ENCODE peak calls at places on chromosomes 13 and 19, in nine cellular contexts. One of them, this sample, is unnamed.

GRCh38 chr19:23313196-23313595 is 63.0 kb upstream of the ZNF724 start:
- ATAC-seq in GM12878: no peak
- ATAC-seq in activated CD4-positive, alpha-beta T cell treated with anti-CD3 and anti-CD28 coated beads for 36 hours: no peak
- ATAC-seq in left cardiac atrium: no peak
- ATAC-seq in pancreas: no peak
- ATAC-seq in activated naive CD8-positive, alpha-beta T cell treated with anti-CD3 and anti-CD28 coated beads, Interleukin-2, amount 50 U/mL, for 24 hours: no peak
- ATAC-seq in upper lobe of right lung: no peak
- ATAC-seq in heart right ventricle: no peak
- ATAC-seq in heart left ventricle: no peak
- ATAC-seq in this sample: no peak

GRCh38 chr19:17090501-17091074 is 15.0 kb downstream of the MYO9B start:
- ATAC-seq in pancreas: peak
- ATAC-seq in upper lobe of right lung: peak
- ATAC-seq in GM12878: peak
- ATAC-seq in activated CD4-positive, alpha-beta T cell treated with anti-CD3 and anti-CD28 coated beads for 36 hours: peak
- ATAC-seq in activated naive CD8-positive, alpha-beta T cell treated with anti-CD3 and anti-CD28 coated beads, Interleukin-2, amount 50 U/mL, for 24 hours: peak
- ATAC-seq in heart right ventricle: no peak
- ATAC-seq in heart left ventricle: peak
- ATAC-seq in left cardiac atrium: no peak
- ATAC-seq in this sample: peak

GRCh38 chr19:55041627-55042343 is 3.7 kb upstream of the GP6 start:
- ATAC-seq in heart right ventricle: no peak
- ATAC-seq in activated naive CD8-positive, alpha-beta T cell treated with anti-CD3 and anti-CD28 coated beads, Interleukin-2, amount 50 U/mL, for 24 hours: peak
- ATAC-seq in left cardiac atrium: no peak
- ATAC-seq in pancreas: peak
- ATAC-seq in activated CD4-positive, alpha-beta T cell treated with anti-CD3 and anti-CD28 coated beads for 36 hours: peak
- ATAC-seq in upper lobe of right lung: peak
- ATAC-seq in GM12878: no peak
- ATAC-seq in heart left ventricle: peak
- ATAC-seq in this sample: no peak

GRCh38 chr19:21878646-21879045 is 42.7 kb upstream of the ZNF43 start:
- ATAC-seq in upper lobe of right lung: no peak
- ATAC-seq in activated CD4-positive, alpha-beta T cell treated with anti-CD3 and anti-CD28 coated beads for 36 hours: peak
- ATAC-seq in heart left ventricle: no peak
- ATAC-seq in left cardiac atrium: no peak
- ATAC-seq in activated naive CD8-positive, alpha-beta T cell treated with anti-CD3 and anti-CD28 coated beads, Interleukin-2, amount 50 U/mL, for 24 hours: no peak
- ATAC-seq in pancreas: no peak
- ATAC-seq in heart right ventricle: no peak
- ATAC-seq in GM12878: no peak
- ATAC-seq in this sample: no peak

GRCh38 chr13:34179481-34179880 is 361.5 kb downstream of the RFC3 start:
- ATAC-seq in activated CD4-positive, alpha-beta T cell treated with anti-CD3 and anti-CD28 coated beads for 36 hours: no peak
- ATAC-seq in heart left ventricle: no peak
- ATAC-seq in upper lobe of right lung: no peak
- ATAC-seq in activated naive CD8-positive, alpha-beta T cell treated with anti-CD3 and anti-CD28 coated beads, Interleukin-2, amount 50 U/mL, for 24 hours: no peak
- ATAC-seq in GM12878: no peak
- ATAC-seq in left cardiac atrium: no peak
- ATAC-seq in heart right ventricle: no peak
- ATAC-seq in pancreas: no peak
- ATAC-seq in this sample: no peak

GRCh38 chr19:35858311-35858710 is 1.6 kb downstream of the KIRREL2 start:
- ATAC-seq in heart left ventricle: no peak
- ATAC-seq in activated naive CD8-positive, alpha-beta T cell treated with anti-CD3 and anti-CD28 coated beads, Interleukin-2, amount 50 U/mL, for 24 hours: no peak
- ATAC-seq in left cardiac atrium: no peak
- ATAC-seq in heart right ventricle: no peak
- ATAC-seq in upper lobe of right lung: no peak
- ATAC-seq in GM12878: no peak
- ATAC-seq in activated CD4-positive, alpha-beta T cell treated with anti-CD3 and anti-CD28 coated beads for 36 hours: no peak
- ATAC-seq in pancreas: no peak
- ATAC-seq in this sample: no peak

GRCh38 chr13:43390101-43390500 is 366.7 kb downstream of the DNAJC15 start:
- ATAC-seq in GM12878: peak
- ATAC-seq in activated CD4-positive, alpha-beta T cell treated with anti-CD3 and anti-CD28 coated beads for 36 hours: no peak
- ATAC-seq in pancreas: peak
- ATAC-seq in upper lobe of right lung: no peak
- ATAC-seq in heart left ventricle: no peak
- ATAC-seq in left cardiac atrium: no peak
- ATAC-seq in activated naive CD8-positive, alpha-beta T cell treated with anti-CD3 and anti-CD28 coated beads, Interleukin-2, amount 50 U/mL, for 24 hours: no peak
- ATAC-seq in heart right ventricle: no peak
- ATAC-seq in this sample: no peak

GRCh38 chr19:4380254-4380727 is 20.1 kb downstream of the SH3GL1 start:
- ATAC-seq in activated naive CD8-positive, alpha-beta T cell treated with anti-CD3 and anti-CD28 coated beads, Interleukin-2, amount 50 U/mL, for 24 hours: peak
- ATAC-seq in GM12878: peak
- ATAC-seq in pancreas: no peak
- ATAC-seq in heart left ventricle: peak
- ATAC-seq in upper lobe of right lung: peak
- ATAC-seq in activated CD4-positive, alpha-beta T cell treated with anti-CD3 and anti-CD28 coated beads for 36 hours: peak
- ATAC-seq in heart right ventricle: peak
- ATAC-seq in left cardiac atrium: peak
- ATAC-seq in this sample: peak

GRCh38 chr19:12365094-12365371 is 450 bp downstream of the ZNF442 start:
- ATAC-seq in heart right ventricle: no peak
- ATAC-seq in GM12878: peak
- ATAC-seq in heart left ventricle: peak
- ATAC-seq in activated CD4-positive, alpha-beta T cell treated with anti-CD3 and anti-CD28 coated beads for 36 hours: peak
- ATAC-seq in left cardiac atrium: peak
- ATAC-seq in upper lobe of right lung: peak
- ATAC-seq in activated naive CD8-positive, alpha-beta T cell treated with anti-CD3 and anti-CD28 coated beads, Interleukin-2, amount 50 U/mL, for 24 hours: peak
- ATAC-seq in pancreas: peak
- ATAC-seq in this sample: peak

GRCh38 chr13:98475521-98475920 is 101.4 kb downstream of the STK24 start:
- ATAC-seq in heart left ventricle: no peak
- ATAC-seq in pancreas: peak
- ATAC-seq in activated CD4-positive, alpha-beta T cell treated with anti-CD3 and anti-CD28 coated beads for 36 hours: no peak
- ATAC-seq in GM12878: no peak
- ATAC-seq in left cardiac atrium: peak
- ATAC-seq in activated naive CD8-positive, alpha-beta T cell treated with anti-CD3 and anti-CD28 coated beads, Interleukin-2, amount 50 U/mL, for 24 hours: no peak
- ATAC-seq in upper lobe of right lung: peak
- ATAC-seq in heart right ventricle: no peak
- ATAC-seq in this sample: no peak

GRCh38 chr13:81197483-81197882 is 856.6 kb upstream of the SPRY2 start:
- ATAC-seq in left cardiac atrium: no peak
- ATAC-seq in activated naive CD8-positive, alpha-beta T cell treated with anti-CD3 and anti-CD28 coated beads, Interleukin-2, amount 50 U/mL, for 24 hours: no peak
- ATAC-seq in pancreas: no peak
- ATAC-seq in upper lobe of right lung: no peak
- ATAC-seq in activated CD4-positive, alpha-beta T cell treated with anti-CD3 and anti-CD28 coated beads for 36 hours: no peak
- ATAC-seq in GM12878: no peak
- ATAC-seq in heart left ventricle: no peak
- ATAC-seq in heart right ventricle: no peak
- ATAC-seq in this sample: no peak

GRCh38 chr19:18089726-18090125 is 3.0 kb upstream of the IL12RB1 start:
- ATAC-seq in activated CD4-positive, alpha-beta T cell treated with anti-CD3 and anti-CD28 coated beads for 36 hours: no peak
- ATAC-seq in GM12878: no peak
- ATAC-seq in left cardiac atrium: peak
- ATAC-seq in pancreas: no peak
- ATAC-seq in activated naive CD8-positive, alpha-beta T cell treated with anti-CD3 and anti-CD28 coated beads, Interleukin-2, amount 50 U/mL, for 24 hours: no peak
- ATAC-seq in heart right ventricle: peak
- ATAC-seq in heart left ventricle: no peak
- ATAC-seq in upper lobe of right lung: no peak
- ATAC-seq in this sample: no peak

GRCh38 chr19:2428756-2429711 is 1.6 kb upstream of the TIMM13 start:
- ATAC-seq in left cardiac atrium: no peak
- ATAC-seq in heart right ventricle: no peak
- ATAC-seq in GM12878: no peak
- ATAC-seq in activated CD4-positive, alpha-beta T cell treated with anti-CD3 and anti-CD28 coated beads for 36 hours: no peak
- ATAC-seq in heart left ventricle: no peak
- ATAC-seq in pancreas: no peak
- ATAC-seq in upper lobe of right lung: no peak
- ATAC-seq in activated naive CD8-positive, alpha-beta T cell treated with anti-CD3 and anti-CD28 coated beads, Interleukin-2, amount 50 U/mL, for 24 hours: no peak
- ATAC-seq in this sample: no peak

GRCh38 chr19:32387701-32388392 is 17.7 kb upstream of the DPY19L3 start:
- ATAC-seq in heart right ventricle: no peak
- ATAC-seq in upper lobe of right lung: no peak
- ATAC-seq in activated naive CD8-positive, alpha-beta T cell treated with anti-CD3 and anti-CD28 coated beads, Interleukin-2, amount 50 U/mL, for 24 hours: no peak
- ATAC-seq in GM12878: no peak
- ATAC-seq in left cardiac atrium: no peak
- ATAC-seq in pancreas: peak
- ATAC-seq in heart left ventricle: no peak
- ATAC-seq in activated CD4-positive, alpha-beta T cell treated with anti-CD3 and anti-CD28 coated beads for 36 hours: no peak
- ATAC-seq in this sample: no peak

GRCh38 chr13:59834801-59835200 is 328.9 kb downstream of the DIAPH3 start:
- ATAC-seq in activated naive CD8-positive, alpha-beta T cell treated with anti-CD3 and anti-CD28 coated beads, Interleukin-2, amount 50 U/mL, for 24 hours: no peak
- ATAC-seq in upper lobe of right lung: no peak
- ATAC-seq in GM12878: no peak
- ATAC-seq in heart left ventricle: no peak
- ATAC-seq in left cardiac atrium: no peak
- ATAC-seq in heart right ventricle: no peak
- ATAC-seq in pancreas: no peak
- ATAC-seq in activated CD4-positive, alpha-beta T cell treated with anti-CD3 and anti-CD28 coated beads for 36 hours: no peak
- ATAC-seq in this sample: no peak

GRCh38 chr19:7953060-7953459 is 9.6 kb upstream of the TIMM44 start:
- ATAC-seq in upper lobe of right lung: peak
- ATAC-seq in activated naive CD8-positive, alpha-beta T cell treated with anti-CD3 and anti-CD28 coated beads, Interleukin-2, amount 50 U/mL, for 24 hours: no peak
- ATAC-seq in activated CD4-positive, alpha-beta T cell treated with anti-CD3 and anti-CD28 coated beads for 36 hours: no peak
- ATAC-seq in left cardiac atrium: peak
- ATAC-seq in heart left ventricle: no peak
- ATAC-seq in heart right ventricle: no peak
- ATAC-seq in pancreas: no peak
- ATAC-seq in GM12878: no peak
- ATAC-seq in this sample: no peak

GRCh38 chr13:95180513-95181245 is 120.6 kb downstream of the ABCC4 start:
- ATAC-seq in left cardiac atrium: peak
- ATAC-seq in pancreas: peak
- ATAC-seq in activated naive CD8-positive, alpha-beta T cell treated with anti-CD3 and anti-CD28 coated beads, Interleukin-2, amount 50 U/mL, for 24 hours: no peak
- ATAC-seq in upper lobe of right lung: peak
- ATAC-seq in heart right ventricle: peak
- ATAC-seq in GM12878: no peak
- ATAC-seq in activated CD4-positive, alpha-beta T cell treated with anti-CD3 and anti-CD28 coated beads for 36 hours: no peak
- ATAC-seq in heart left ventricle: peak
- ATAC-seq in this sample: no peak

GRCh38 chr19:38228491-38229439 is 4.7 kb upstream of the DPF1 start:
- ATAC-seq in upper lobe of right lung: no peak
- ATAC-seq in GM12878: no peak
- ATAC-seq in activated CD4-positive, alpha-beta T cell treated with anti-CD3 and anti-CD28 coated beads for 36 hours: no peak
- ATAC-seq in activated naive CD8-positive, alpha-beta T cell treated with anti-CD3 and anti-CD28 coated beads, Interleukin-2, amount 50 U/mL, for 24 hours: no peak
- ATAC-seq in left cardiac atrium: no peak
- ATAC-seq in pancreas: no peak
- ATAC-seq in heart right ventricle: no peak
- ATAC-seq in heart left ventricle: no peak
- ATAC-seq in this sample: no peak

GRCh38 chr13:40993987-40994386 is 25.1 kb downstream of the ELF1 start:
- ATAC-seq in left cardiac atrium: peak
- ATAC-seq in pancreas: peak
- ATAC-seq in upper lobe of right lung: peak
- ATAC-seq in activated naive CD8-positive, alpha-beta T cell treated with anti-CD3 and anti-CD28 coated beads, Interleukin-2, amount 50 U/mL, for 24 hours: no peak
- ATAC-seq in activated CD4-positive, alpha-beta T cell treated with anti-CD3 and anti-CD28 coated beads for 36 hours: no peak
- ATAC-seq in GM12878: peak
- ATAC-seq in heart right ventricle: no peak
- ATAC-seq in heart left ventricle: no peak
- ATAC-seq in this sample: no peak